ENCODE peak calls at places on chromosomes 4 and X, in ten cellular contexts. One of them, this sample, is unnamed.

GRCh38 chr4:76459291-76459723 is 24.3 kb downstream of the SHROOM3 start:
- DNase-seq in EH: peak
- DNase-seq in NCI-H2171: no peak
- DNase-seq in M059J: peak
- DNase-seq in activated T-cell treated with anti-CD3 and anti-CD28 coated beads for 48 hours: no peak
- DNase-seq in stimulated activated CD8-positive, alpha-beta memory T cell treated with anti-CD3 and anti-CD28 coated beads, Interleukin-15, amount 100 ng/mL, for 4 hours: no peak
- DNase-seq in germinal center: no peak
- DNase-seq in GM23248: peak
- DNase-seq in SK-N-SH: no peak
- DNase-seq in dorsolateral prefrontal cortex: no peak
- DNase-seq in this sample: no peak

GRCh38 chrX:2474280-2474962 is 26.4 kb downstream of the DHRSX start:
- DNase-seq in EH: no peak
- DNase-seq in NCI-H2171: no peak
- DNase-seq in M059J: no peak
- DNase-seq in activated T-cell treated with anti-CD3 and anti-CD28 coated beads for 48 hours: no peak
- DNase-seq in stimulated activated CD8-positive, alpha-beta memory T cell treated with anti-CD3 and anti-CD28 coated beads, Interleukin-15, amount 100 ng/mL, for 4 hours: no peak
- DNase-seq in germinal center: no peak
- DNase-seq in GM23248: no peak
- DNase-seq in SK-N-SH: no peak
- DNase-seq in dorsolateral prefrontal cortex: no peak
- DNase-seq in this sample: no peak

GRCh38 chr4:118950929-118951570 is 62.4 kb downstream of the SYNPO2 start:
- DNase-seq in EH: no peak
- DNase-seq in NCI-H2171: no peak
- DNase-seq in M059J: no peak
- DNase-seq in activated T-cell treated with anti-CD3 and anti-CD28 coated beads for 48 hours: no peak
- DNase-seq in stimulated activated CD8-positive, alpha-beta memory T cell treated with anti-CD3 and anti-CD28 coated beads, Interleukin-15, amount 100 ng/mL, for 4 hours: no peak
- DNase-seq in germinal center: no peak
- DNase-seq in GM23248: no peak
- DNase-seq in SK-N-SH: no peak
- DNase-seq in dorsolateral prefrontal cortex: no peak
- DNase-seq in this sample: no peak

GRCh38 chrX:115260330-115260729 is 26.4 kb upstream of the LRCH2 start:
- DNase-seq in EH: peak
- DNase-seq in NCI-H2171: no peak
- DNase-seq in M059J: peak
- DNase-seq in activated T-cell treated with anti-CD3 and anti-CD28 coated beads for 48 hours: no peak
- DNase-seq in stimulated activated CD8-positive, alpha-beta memory T cell treated with anti-CD3 and anti-CD28 coated beads, Interleukin-15, amount 100 ng/mL, for 4 hours: no peak
- DNase-seq in germinal center: no peak
- DNase-seq in GM23248: peak
- DNase-seq in SK-N-SH: no peak
- DNase-seq in dorsolateral prefrontal cortex: no peak
- DNase-seq in this sample: no peak

GRCh38 chr4:5710065-5710961 is 688 bp upstream of the EVC start:
- DNase-seq in EH: peak
- DNase-seq in NCI-H2171: no peak
- DNase-seq in M059J: peak
- DNase-seq in activated T-cell treated with anti-CD3 and anti-CD28 coated beads for 48 hours: no peak
- DNase-seq in stimulated activated CD8-positive, alpha-beta memory T cell treated with anti-CD3 and anti-CD28 coated beads, Interleukin-15, amount 100 ng/mL, for 4 hours: no peak
- DNase-seq in germinal center: no peak
- DNase-seq in GM23248: peak
- DNase-seq in SK-N-SH: peak
- DNase-seq in dorsolateral prefrontal cortex: no peak
- DNase-seq in this sample: no peak

GRCh38 chr4:39621582-39621981 is 17.1 kb downstream of the SMIM14 start:
- DNase-seq in EH: peak
- DNase-seq in NCI-H2171: no peak
- DNase-seq in M059J: peak
- DNase-seq in activated T-cell treated with anti-CD3 and anti-CD28 coated beads for 48 hours: no peak
- DNase-seq in stimulated activated CD8-positive, alpha-beta memory T cell treated with anti-CD3 and anti-CD28 coated beads, Interleukin-15, amount 100 ng/mL, for 4 hours: no peak
- DNase-seq in germinal center: no peak
- DNase-seq in GM23248: peak
- DNase-seq in SK-N-SH: no peak
- DNase-seq in dorsolateral prefrontal cortex: no peak
- DNase-seq in this sample: no peak

GRCh38 chr4:7392438-7393374 is 42.0 kb downstream of the PSAPL1 start:
- DNase-seq in EH: peak
- DNase-seq in NCI-H2171: no peak
- DNase-seq in M059J: no peak
- DNase-seq in activated T-cell treated with anti-CD3 and anti-CD28 coated beads for 48 hours: no peak
- DNase-seq in stimulated activated CD8-positive, alpha-beta memory T cell treated with anti-CD3 and anti-CD28 coated beads, Interleukin-15, amount 100 ng/mL, for 4 hours: no peak
- DNase-seq in germinal center: no peak
- DNase-seq in GM23248: peak
- DNase-seq in SK-N-SH: peak
- DNase-seq in dorsolateral prefrontal cortex: no peak
- DNase-seq in this sample: no peak

GRCh38 chrX:42748067-42748850 is 29.7 kb downstream of the PPP1R2C start:
- DNase-seq in EH: peak
- DNase-seq in NCI-H2171: no peak
- DNase-seq in M059J: peak
- DNase-seq in activated T-cell treated with anti-CD3 and anti-CD28 coated beads for 48 hours: no peak
- DNase-seq in stimulated activated CD8-positive, alpha-beta memory T cell treated with anti-CD3 and anti-CD28 coated beads, Interleukin-15, amount 100 ng/mL, for 4 hours: no peak
- DNase-seq in germinal center: no peak
- DNase-seq in GM23248: no peak
- DNase-seq in SK-N-SH: no peak
- DNase-seq in dorsolateral prefrontal cortex: no peak
- DNase-seq in this sample: no peak

GRCh38 chrX:63561425-63561824 is 210.3 kb upstream of the SPIN4 start:
- DNase-seq in EH: peak
- DNase-seq in NCI-H2171: no peak
- DNase-seq in M059J: peak
- DNase-seq in activated T-cell treated with anti-CD3 and anti-CD28 coated beads for 48 hours: no peak
- DNase-seq in stimulated activated CD8-positive, alpha-beta memory T cell treated with anti-CD3 and anti-CD28 coated beads, Interleukin-15, amount 100 ng/mL, for 4 hours: no peak
- DNase-seq in germinal center: no peak
- DNase-seq in GM23248: peak
- DNase-seq in SK-N-SH: no peak
- DNase-seq in dorsolateral prefrontal cortex: no peak
- DNase-seq in this sample: no peak

GRCh38 chrX:19064175-19064574 is 58.1 kb downstream of the ADGRG2 start:
- DNase-seq in EH: no peak
- DNase-seq in NCI-H2171: no peak
- DNase-seq in M059J: no peak
- DNase-seq in activated T-cell treated with anti-CD3 and anti-CD28 coated beads for 48 hours: no peak
- DNase-seq in stimulated activated CD8-positive, alpha-beta memory T cell treated with anti-CD3 and anti-CD28 coated beads, Interleukin-15, amount 100 ng/mL, for 4 hours: no peak
- DNase-seq in germinal center: no peak
- DNase-seq in GM23248: no peak
- DNase-seq in SK-N-SH: no peak
- DNase-seq in dorsolateral prefrontal cortex: no peak
- DNase-seq in this sample: no peak

GRCh38 chr4:186192068-186192751 is 843 bp downstream of the CYP4V2 start:
- DNase-seq in EH: peak
- DNase-seq in NCI-H2171: no peak
- DNase-seq in M059J: peak
- DNase-seq in activated T-cell treated with anti-CD3 and anti-CD28 coated beads for 48 hours: peak
- DNase-seq in stimulated activated CD8-positive, alpha-beta memory T cell treated with anti-CD3 and anti-CD28 coated beads, Interleukin-15, amount 100 ng/mL, for 4 hours: no peak
- DNase-seq in germinal center: peak
- DNase-seq in GM23248: peak
- DNase-seq in SK-N-SH: no peak
- DNase-seq in dorsolateral prefrontal cortex: no peak
- DNase-seq in this sample: no peak

GRCh38 chrX:68490644-68491043 is 8.2 kb upstream of the YIPF6 start:
- DNase-seq in EH: peak
- DNase-seq in NCI-H2171: no peak
- DNase-seq in M059J: peak
- DNase-seq in activated T-cell treated with anti-CD3 and anti-CD28 coated beads for 48 hours: no peak
- DNase-seq in stimulated activated CD8-positive, alpha-beta memory T cell treated with anti-CD3 and anti-CD28 coated beads, Interleukin-15, amount 100 ng/mL, for 4 hours: no peak
- DNase-seq in germinal center: no peak
- DNase-seq in GM23248: peak
- DNase-seq in SK-N-SH: peak
- DNase-seq in dorsolateral prefrontal cortex: no peak
- DNase-seq in this sample: no peak

GRCh38 chr4:114132830-114133229 is 153.4 kb upstream of the ARSJ start:
- DNase-seq in EH: no peak
- DNase-seq in NCI-H2171: no peak
- DNase-seq in M059J: peak
- DNase-seq in activated T-cell treated with anti-CD3 and anti-CD28 coated beads for 48 hours: no peak
- DNase-seq in stimulated activated CD8-positive, alpha-beta memory T cell treated with anti-CD3 and anti-CD28 coated beads, Interleukin-15, amount 100 ng/mL, for 4 hours: no peak
- DNase-seq in germinal center: peak
- DNase-seq in GM23248: peak
- DNase-seq in SK-N-SH: no peak
- DNase-seq in dorsolateral prefrontal cortex: no peak
- DNase-seq in this sample: no peak

GRCh38 chrX:65607070-65607742 is 60.2 kb upstream of the MSN start:
- DNase-seq in EH: peak
- DNase-seq in NCI-H2171: no peak
- DNase-seq in M059J: peak
- DNase-seq in activated T-cell treated with anti-CD3 and anti-CD28 coated beads for 48 hours: no peak
- DNase-seq in stimulated activated CD8-positive, alpha-beta memory T cell treated with anti-CD3 and anti-CD28 coated beads, Interleukin-15, amount 100 ng/mL, for 4 hours: no peak
- DNase-seq in germinal center: no peak
- DNase-seq in GM23248: peak
- DNase-seq in SK-N-SH: no peak
- DNase-seq in dorsolateral prefrontal cortex: no peak
- DNase-seq in this sample: no peak

GRCh38 chr4:96175871-96176270 is 336.0 kb downstream of the PDHA2 start:
- DNase-seq in EH: no peak
- DNase-seq in NCI-H2171: no peak
- DNase-seq in M059J: no peak
- DNase-seq in activated T-cell treated with anti-CD3 and anti-CD28 coated beads for 48 hours: no peak
- DNase-seq in stimulated activated CD8-positive, alpha-beta memory T cell treated with anti-CD3 and anti-CD28 coated beads, Interleukin-15, amount 100 ng/mL, for 4 hours: no peak
- DNase-seq in germinal center: no peak
- DNase-seq in GM23248: no peak
- DNase-seq in SK-N-SH: no peak
- DNase-seq in dorsolateral prefrontal cortex: no peak
- DNase-seq in this sample: no peak

GRCh38 chr4:75629239-75629638 is 1.1 kb downstream of the CDKL2 start:
- DNase-seq in EH: no peak
- DNase-seq in NCI-H2171: no peak
- DNase-seq in M059J: no peak
- DNase-seq in activated T-cell treated with anti-CD3 and anti-CD28 coated beads for 48 hours: no peak
- DNase-seq in stimulated activated CD8-positive, alpha-beta memory T cell treated with anti-CD3 and anti-CD28 coated beads, Interleukin-15, amount 100 ng/mL, for 4 hours: no peak
- DNase-seq in germinal center: no peak
- DNase-seq in GM23248: no peak
- DNase-seq in SK-N-SH: no peak
- DNase-seq in dorsolateral prefrontal cortex: no peak
- DNase-seq in this sample: no peak

GRCh38 chr4:20203508-20203907 is 48.2 kb upstream of the SLIT2 start:
- DNase-seq in EH: peak
- DNase-seq in NCI-H2171: no peak
- DNase-seq in M059J: peak
- DNase-seq in activated T-cell treated with anti-CD3 and anti-CD28 coated beads for 48 hours: no peak
- DNase-seq in stimulated activated CD8-positive, alpha-beta memory T cell treated with anti-CD3 and anti-CD28 coated beads, Interleukin-15, amount 100 ng/mL, for 4 hours: no peak
- DNase-seq in germinal center: no peak
- DNase-seq in GM23248: peak
- DNase-seq in SK-N-SH: no peak
- DNase-seq in dorsolateral prefrontal cortex: no peak
- DNase-seq in this sample: no peak

GRCh38 chr4:38462659-38463058 is 201.3 kb upstream of the KLF3 start:
- DNase-seq in EH: no peak
- DNase-seq in NCI-H2171: no peak
- DNase-seq in M059J: no peak
- DNase-seq in activated T-cell treated with anti-CD3 and anti-CD28 coated beads for 48 hours: no peak
- DNase-seq in stimulated activated CD8-positive, alpha-beta memory T cell treated with anti-CD3 and anti-CD28 coated beads, Interleukin-15, amount 100 ng/mL, for 4 hours: no peak
- DNase-seq in germinal center: no peak
- DNase-seq in GM23248: no peak
- DNase-seq in SK-N-SH: no peak
- DNase-seq in dorsolateral prefrontal cortex: no peak
- DNase-seq in this sample: no peak

GRCh38 chr4:3746701-3747581 is 19.2 kb upstream of the ADRA2C start:
- DNase-seq in EH: no peak
- DNase-seq in NCI-H2171: no peak
- DNase-seq in M059J: no peak
- DNase-seq in activated T-cell treated with anti-CD3 and anti-CD28 coated beads for 48 hours: no peak
- DNase-seq in stimulated activated CD8-positive, alpha-beta memory T cell treated with anti-CD3 and anti-CD28 coated beads, Interleukin-15, amount 100 ng/mL, for 4 hours: no peak
- DNase-seq in germinal center: no peak
- DNase-seq in GM23248: no peak
- DNase-seq in SK-N-SH: no peak
- DNase-seq in dorsolateral prefrontal cortex: no peak
- DNase-seq in this sample: no peak

GRCh38 chrX:136767104-136767941 is 13.4 kb downstream of the ARHGEF6 start:
- DNase-seq in EH: peak
- DNase-seq in NCI-H2171: peak
- DNase-seq in M059J: peak
- DNase-seq in activated T-cell treated with anti-CD3 and anti-CD28 coated beads for 48 hours: peak
- DNase-seq in stimulated activated CD8-positive, alpha-beta memory T cell treated with anti-CD3 and anti-CD28 coated beads, Interleukin-15, amount 100 ng/mL, for 4 hours: no peak
- DNase-seq in germinal center: peak
- DNase-seq in GM23248: peak
- DNase-seq in SK-N-SH: peak
- DNase-seq in dorsolateral prefrontal cortex: peak
- DNase-seq in this sample: no peak

GRCh38 chrX:135974279-135974856 is 580 bp upstream of the MMGT1 start:
- DNase-seq in EH: peak
- DNase-seq in NCI-H2171: peak
- DNase-seq in M059J: peak
- DNase-seq in activated T-cell treated with anti-CD3 and anti-CD28 coated beads for 48 hours: peak
- DNase-seq in stimulated activated CD8-positive, alpha-beta memory T cell treated with anti-CD3 and anti-CD28 coated beads, Interleukin-15, amount 100 ng/mL, for 4 hours: peak
- DNase-seq in germinal center: peak
- DNase-seq in GM23248: no peak
- DNase-seq in SK-N-SH: peak
- DNase-seq in dorsolateral prefrontal cortex: peak
- DNase-seq in this sample: peak

GRCh38 chr4:4854649-4855292 is 4.7 kb upstream of the MSX1 start:
- DNase-seq in EH: no peak
- DNase-seq in NCI-H2171: no peak
- DNase-seq in M059J: no peak
- DNase-seq in activated T-cell treated with anti-CD3 and anti-CD28 coated beads for 48 hours: no peak
- DNase-seq in stimulated activated CD8-positive, alpha-beta memory T cell treated with anti-CD3 and anti-CD28 coated beads, Interleukin-15, amount 100 ng/mL, for 4 hours: no peak
- DNase-seq in germinal center: no peak
- DNase-seq in GM23248: no peak
- DNase-seq in SK-N-SH: peak
- DNase-seq in dorsolateral prefrontal cortex: no peak
- DNase-seq in this sample: no peak

GRCh38 chr4:84582302-84582987 is 482 bp upstream of the CDS1 start:
- DNase-seq in EH: peak
- DNase-seq in NCI-H2171: peak
- DNase-seq in M059J: peak
- DNase-seq in activated T-cell treated with anti-CD3 and anti-CD28 coated beads for 48 hours: peak
- DNase-seq in stimulated activated CD8-positive, alpha-beta memory T cell treated with anti-CD3 and anti-CD28 coated beads, Interleukin-15, amount 100 ng/mL, for 4 hours: peak
- DNase-seq in germinal center: peak
- DNase-seq in GM23248: peak
- DNase-seq in SK-N-SH: peak
- DNase-seq in dorsolateral prefrontal cortex: peak
- DNase-seq in this sample: peak

GRCh38 chr4:91233164-91233563 is 1070.6 kb upstream of the GRID2 start:
- DNase-seq in EH: no peak
- DNase-seq in NCI-H2171: no peak
- DNase-seq in M059J: no peak
- DNase-seq in activated T-cell treated with anti-CD3 and anti-CD28 coated beads for 48 hours: no peak
- DNase-seq in stimulated activated CD8-positive, alpha-beta memory T cell treated with anti-CD3 and anti-CD28 coated beads, Interleukin-15, amount 100 ng/mL, for 4 hours: no peak
- DNase-seq in germinal center: no peak
- DNase-seq in GM23248: no peak
- DNase-seq in SK-N-SH: no peak
- DNase-seq in dorsolateral prefrontal cortex: no peak
- DNase-seq in this sample: no peak

GRCh38 chr4:46508216-46508615 is 118.3 kb upstream of the GABRA2 start:
- DNase-seq in EH: no peak
- DNase-seq in NCI-H2171: no peak
- DNase-seq in M059J: no peak
- DNase-seq in activated T-cell treated with anti-CD3 and anti-CD28 coated beads for 48 hours: no peak
- DNase-seq in stimulated activated CD8-positive, alpha-beta memory T cell treated with anti-CD3 and anti-CD28 coated beads, Interleukin-15, amount 100 ng/mL, for 4 hours: no peak
- DNase-seq in germinal center: no peak
- DNase-seq in GM23248: no peak
- DNase-seq in SK-N-SH: no peak
- DNase-seq in dorsolateral prefrontal cortex: no peak
- DNase-seq in this sample: no peak

GRCh38 chr4:65917486-65917885 is 247.2 kb upstream of the EPHA5 start:
- DNase-seq in EH: peak
- DNase-seq in NCI-H2171: no peak
- DNase-seq in M059J: peak
- DNase-seq in activated T-cell treated with anti-CD3 and anti-CD28 coated beads for 48 hours: no peak
- DNase-seq in stimulated activated CD8-positive, alpha-beta memory T cell treated with anti-CD3 and anti-CD28 coated beads, Interleukin-15, amount 100 ng/mL, for 4 hours: no peak
- DNase-seq in germinal center: no peak
- DNase-seq in GM23248: no peak
- DNase-seq in SK-N-SH: no peak
- DNase-seq in dorsolateral prefrontal cortex: no peak
- DNase-seq in this sample: no peak

GRCh38 chr4:164748375-164748774 is 5.6 kb upstream of the SMIM31 start:
- DNase-seq in EH: peak
- DNase-seq in NCI-H2171: no peak
- DNase-seq in M059J: peak
- DNase-seq in activated T-cell treated with anti-CD3 and anti-CD28 coated beads for 48 hours: no peak
- DNase-seq in stimulated activated CD8-positive, alpha-beta memory T cell treated with anti-CD3 and anti-CD28 coated beads, Interleukin-15, amount 100 ng/mL, for 4 hours: no peak
- DNase-seq in germinal center: no peak
- DNase-seq in GM23248: peak
- DNase-seq in SK-N-SH: peak
- DNase-seq in dorsolateral prefrontal cortex: no peak
- DNase-seq in this sample: no peak

GRCh38 chr4:151420408-151420807 is 11.4 kb downstream of the FHIP1A start:
- DNase-seq in EH: peak
- DNase-seq in NCI-H2171: no peak
- DNase-seq in M059J: no peak
- DNase-seq in activated T-cell treated with anti-CD3 and anti-CD28 coated beads for 48 hours: no peak
- DNase-seq in stimulated activated CD8-positive, alpha-beta memory T cell treated with anti-CD3 and anti-CD28 coated beads, Interleukin-15, amount 100 ng/mL, for 4 hours: no peak
- DNase-seq in germinal center: no peak
- DNase-seq in GM23248: peak
- DNase-seq in SK-N-SH: no peak
- DNase-seq in dorsolateral prefrontal cortex: no peak
- DNase-seq in this sample: no peak

This sample was measured in GM18507.